ENCODE peak calls at places on chromosomes 5 and 9, in ten cellular contexts. H is kidney tubule cell, A is ELR, G is Ammon's horn, Z is non-pigmented ciliary epithelial cell, R is upper lobe of right lung, V is T-helper 17 cell, Y is endothelial cell, P is amniotic stem cell, K is nucleus accumbens. D is an unnamed sample.

GRCh38 chr9:97744710-97745708 is 47.9 kb upstream of the XPA start:
- DNase-seq in K (no peak), Y (no peak), P (no peak), H (no peak), R (no peak), A (peak), G (no peak), V (no peak), Z (no peak), D (no peak)

GRCh38 chr9:120040896-120041295 is 539.1 kb downstream of the CDK5RAP2 start:
- DNase-seq in K (no peak), P (no peak), R (no peak), Z (no peak), H (no peak), G (no peak), A (no peak), V (no peak), Y (no peak), D (no peak)

GRCh38 chr5:140054086-140054689 is 11.1 kb upstream of the NRG2 start:
- DNase-seq in R (no peak), P (no peak), G (no peak), V (no peak), Y (no peak), Z (no peak), K (no peak), A (no peak), H (peak), D (no peak)

GRCh38 chr5:179122411-179123108 is 62.4 kb downstream of the ZNF354C start:
- DNase-seq in Y (no peak), K (no peak), A (no peak), V (no peak), R (no peak), Z (no peak), P (no peak), H (no peak), G (no peak), D (no peak)

GRCh38 chr9:115296831-115297565 is 179.0 kb upstream of the TNC start:
- DNase-seq in H (no peak), R (no peak), A (peak), Z (no peak), P (no peak), V (no peak), K (no peak), Y (no peak), G (no peak), D (no peak)

GRCh38 chr5:38814879-38815278 is 30.9 kb upstream of the OSMR start:
- DNase-seq in R (no peak), H (no peak), P (no peak), K (no peak), A (no peak), Z (no peak), Y (no peak), V (no peak), G (no peak), D (no peak)

GRCh38 chr5:129392681-129393080 is 67.4 kb upstream of the ADAMTS19 start:
- DNase-seq in G (no peak), Z (no peak), R (no peak), V (no peak), K (no peak), A (no peak), Y (no peak), H (no peak), P (no peak), D (no peak)

GRCh38 chr9:34451545-34451944 is 6.8 kb downstream of the FAM219A start:
- DNase-seq in K (no peak), V (no peak), Y (no peak), G (no peak), A (peak), H (peak), R (no peak), P (no peak), Z (no peak), D (no peak)

GRCh38 chr5:126448720-126449119 is 25.5 kb downstream of the GRAMD2B start:
- DNase-seq in R (no peak), A (no peak), V (no peak), K (no peak), P (no peak), G (no peak), H (no peak), Y (no peak), Z (no peak), D (no peak)

GRCh38 chr5:149206524-149207141 is 65.0 kb upstream of the AFAP1L1 start:
- DNase-seq in P (no peak), Y (no peak), Z (no peak), G (no peak), V (no peak), A (no peak), H (no peak), K (no peak), R (no peak), D (no peak)

GRCh38 chr9:110015759-110016158 is 192.2 kb downstream of the C9orf152 start:
- DNase-seq in V (no peak), Y (no peak), A (peak), K (no peak), R (no peak), P (peak), Z (peak), H (peak), G (no peak), D (peak)

GRCh38 chr9:98998441-98999151 is 54.9 kb downstream of the COL15A1 start:
- DNase-seq in K (peak), A (peak), G (peak), H (peak), Y (peak), R (peak), Z (no peak), V (no peak), P (no peak), D (peak)

GRCh38 chr5:179378441-179379271 is 33.4 kb upstream of the ADAMTS2 start:
- DNase-seq in Y (no peak), A (peak), H (no peak), R (no peak), K (no peak), Z (no peak), V (no peak), P (peak), G (no peak), D (no peak)

GRCh38 chr5:117077142-117077541 is 502.5 kb upstream of the SEMA6A start:
- DNase-seq in R (no peak), K (no peak), H (no peak), A (peak), Z (no peak), P (no peak), Y (no peak), G (no peak), V (no peak), D (no peak)

GRCh38 chr5:132070460-132071337 is 2.9 kb upstream of the CSF2 start:
- DNase-seq in Y (no peak), V (no peak), K (no peak), A (peak), H (peak), R (no peak), Z (no peak), P (no peak), G (peak), D (no peak)

GRCh38 chr9:277595-278330 is 63.1 kb downstream of the DOCK8 start:
- DNase-seq in H (no peak), R (no peak), A (no peak), G (no peak), Z (no peak), K (no peak), P (no peak), Y (no peak), V (no peak), D (peak)

GRCh38 chr5:154611341-154611767 is 133.3 kb upstream of the HAND1 start:
- DNase-seq in G (no peak), H (no peak), K (no peak), V (no peak), A (peak), P (no peak), Z (no peak), Y (peak), R (no peak), D (no peak)

GRCh38 chr5:90558344-90559192 is at the start of gene ADGRV1:
- DNase-seq in A (peak), H (peak), Y (peak), P (no peak), R (peak), Z (no peak), G (peak), K (peak), V (no peak), D (no peak)

GRCh38 chr5:76384189-76384588 is 18.9 kb upstream of the IQGAP2 start:
- DNase-seq in P (no peak), Z (no peak), V (no peak), H (no peak), Y (no peak), A (no peak), G (no peak), R (no peak), K (no peak), D (no peak)

GRCh38 chr9:36345103-36345846 is 54.8 kb downstream of the RNF38 start:
- DNase-seq in Z (no peak), R (no peak), H (no peak), A (no peak), K (no peak), G (no peak), P (no peak), Y (peak), V (no peak), D (no peak)

GRCh38 chr9:113558632-113559502 is 95.3 kb downstream of the RGS3 start:
- DNase-seq in H (peak), A (peak), V (no peak), K (no peak), Y (no peak), G (peak), R (peak), Z (no peak), P (no peak), D (no peak)

GRCh38 chr5:64939772-64940510 is 171.2 kb downstream of the CWC27 start:
- DNase-seq in H (peak), R (peak), G (no peak), Y (no peak), K (no peak), Z (no peak), P (no peak), V (no peak), A (peak), D (no peak)

GRCh38 chr5:21154526-21154925 is 1166.5 kb upstream of the CDH18 start:
- DNase-seq in R (no peak), G (no peak), K (no peak), Z (no peak), H (peak), A (no peak), P (no peak), V (no peak), Y (no peak), D (no peak)

GRCh38 chr5:35672995-35673394 is 55.3 kb downstream of the SPEF2 start:
- DNase-seq in Y (no peak), P (no peak), H (no peak), Z (no peak), V (peak), A (no peak), G (peak), R (no peak), K (no peak), D (peak)

GRCh38 chr5:10679336-10679988 is 81.6 kb downstream of the DAP start:
- DNase-seq in Z (no peak), G (no peak), Y (no peak), R (no peak), V (no peak), A (no peak), P (no peak), K (no peak), H (no peak), D (no peak)

GRCh38 chr9:95506438-95506691 is 10.4 kb downstream of the PTCH1 start:
- DNase-seq in Y (peak), P (peak), H (peak), K (peak), R (no peak), G (no peak), Z (no peak), A (peak), V (no peak), D (peak)

GRCh38 chr5:115813719-115814118 is 2.7 kb downstream of the CDO1 start:
- DNase-seq in Y (no peak), G (no peak), H (no peak), A (no peak), P (no peak), K (no peak), V (no peak), R (no peak), Z (no peak), D (no peak)

GRCh38 chr5:6686916-6687409 is 26.3 kb upstream of the TENT4A start:
- DNase-seq in P (peak), G (no peak), V (no peak), A (peak), H (peak), R (no peak), K (no peak), Y (peak), Z (no peak), D (peak)

GRCh38 chr9:113516840-113517577 is 53.5 kb downstream of the RGS3 start:
- DNase-seq in H (peak), V (peak), K (no peak), G (no peak), R (no peak), Y (no peak), P (no peak), A (peak), Z (no peak), D (peak)

GRCh38 chr5:89396262-89396975 is 513.4 kb upstream of the MEF2C start:
- DNase-seq in R (no peak), H (no peak), Z (no peak), V (no peak), G (peak), A (no peak), K (no peak), Y (peak), P (no peak), D (no peak)

GRCh38 chr5:126384985-126385384 is 38.2 kb upstream of the GRAMD2B start:
- DNase-seq in H (peak), Y (no peak), K (no peak), P (no peak), V (no peak), G (no peak), A (peak), Z (peak), R (no peak), D (no peak)

GRCh38 chr9:129932303-129933151 is 97.3 kb downstream of the USP20 start:
- DNase-seq in K (no peak), H (no peak), V (no peak), P (no peak), G (no peak), Z (no peak), Y (no peak), R (no peak), A (peak), D (no peak)

GRCh38 chr9:5392285-5392684 is 45.4 kb downstream of the PLGRKT start:
- DNase-seq in G (no peak), A (peak), K (no peak), V (no peak), Z (no peak), P (no peak), R (no peak), H (no peak), Y (no peak), D (no peak)

GRCh38 chr9:105694320-105694847 is at the start of gene TMEM38B:
- DNase-seq in K (peak), Z (no peak), G (peak), P (peak), H (peak), Y (peak), V (peak), A (peak), R (peak), D (peak)

D was measured in CD4-positive, alpha-beta memory T cell.